ENCODE peak calls at places on chromosomes 6 and 20, in nine cellular contexts. T is retina; H is activated CD8-positive, alpha-beta T cell treated with anti-CD3 and anti-CD28 coated beads, Interleukin-2, amount 10 ng/mL, durations not matched to agents 7 days and 5 days; D is H54; C is SK-MEL-5; G is Panc1; W is activated naive CD4-positive, alpha-beta T cell treated with Interleukin-2 at 50 U/mL for 16 hours; I is AG08396; Z is astrocyte of the spinal cord. O is an unnamed sample.

GRCh38 chr6:1894954-1895353 is 285.2 kb downstream of the FOXC1 start:
- DNase-seq in T (no peak), H (no peak), D (no peak), C (no peak), G (no peak), W (no peak), I (no peak), Z (no peak), O (no peak)

GRCh38 chr6:121885399-121886152 is 450.1 kb downstream of the GJA1 start:
- DNase-seq in T (no peak), H (no peak), D (no peak), C (peak), G (no peak), W (no peak), I (no peak), Z (no peak), O (no peak)

GRCh38 chr6:32089082-32089828 is 19.9 kb downstream of the TNXB start:
- DNase-seq in T (no peak), H (no peak), D (no peak), C (no peak), G (no peak), W (no peak), I (no peak), Z (no peak), O (no peak)

GRCh38 chr6:6007311-6008113 is 787 bp upstream of the NRN1 start:
- DNase-seq in T (peak), H (peak), D (no peak), C (peak), G (no peak), W (no peak), I (peak), Z (no peak), O (no peak)

GRCh38 chr6:84379142-84379541 is 151.7 kb upstream of the CEP162 start:
- DNase-seq in T (no peak), H (no peak), D (no peak), C (no peak), G (no peak), W (no peak), I (no peak), Z (no peak), O (no peak)

GRCh38 chr6:157329829-157330228 is 6.5 kb upstream of the TMEM242 start:
- DNase-seq in T (no peak), H (no peak), D (no peak), C (peak), G (no peak), W (no peak), I (no peak), Z (no peak), O (no peak)

GRCh38 chr6:168355716-168356522 is 36.3 kb upstream of the DACT2 start:
- DNase-seq in T (peak), H (peak), D (no peak), C (peak), G (no peak), W (no peak), I (no peak), Z (no peak), O (peak)

GRCh38 chr6:2939315-2940009 is 31.9 kb downstream of the SERPINB6 start:
- DNase-seq in T (no peak), H (peak), D (no peak), C (no peak), G (no peak), W (no peak), I (no peak), Z (no peak), O (no peak)

GRCh38 chr20:278181-278580 is 12.4 kb downstream of the C20orf96 start:
- DNase-seq in T (no peak), H (no peak), D (no peak), C (no peak), G (no peak), W (no peak), I (no peak), Z (no peak), O (no peak)

GRCh38 chr6:170080828-170081368 is 210.0 kb downstream of the DLL1 start:
- DNase-seq in T (peak), H (no peak), D (no peak), C (no peak), G (no peak), W (no peak), I (no peak), Z (no peak), O (no peak)

GRCh38 chr20:57838670-57839142 is 128.9 kb upstream of the PMEPA1 start:
- DNase-seq in T (no peak), H (no peak), D (no peak), C (no peak), G (no peak), W (no peak), I (no peak), Z (peak), O (no peak)

GRCh38 chr6:42276008-42276890 is 58.6 kb upstream of the MRPS10 start:
- DNase-seq in T (no peak), H (no peak), D (no peak), C (no peak), G (no peak), W (no peak), I (no peak), Z (peak), O (no peak)

GRCh38 chr6:163132050-163132750 is 282.3 kb upstream of the QKI start:
- DNase-seq in T (no peak), H (no peak), D (no peak), C (no peak), G (no peak), W (no peak), I (no peak), Z (peak), O (no peak)

GRCh38 chr6:133778414-133778813 is 110.5 kb upstream of the TCF21 start:
- DNase-seq in T (no peak), H (no peak), D (no peak), C (no peak), G (no peak), W (no peak), I (peak), Z (peak), O (no peak)